ENCODE peak calls at places on chromosomes 16 and 17, in ten cellular contexts. I is AG10803; L is pons; R is stimulated activated CD4-positive, alpha-beta T cell treated with anti-CD3 and anti-CD28 coated beads, Interleukin-4, amount 100 ng/mL, for 1 hour; K is skeletal muscle cell; U is T-helper 17 cell; O is GM12891; A is left ventricle myocardium inferior; X is activated T-helper 1 cell treated with Interleukin-2 at 50 U/mL for 16 hours; Z is NAMALWA. Q is an unnamed sample.
A peak's percentile ranks its signal among the peaks of the same experiment; 100 is the strongest.

GRCh38 chr17:80827646-80828643 is 163.7 kb upstream of the CHMP6 start:
- DNase-seq in I (no peak), L (no peak), R (peak; percentile 0), K (no peak), U (peak; percentile 6), O (no peak), A (no peak), X (no peak), Z (no peak), Q (peak; percentile 57)

GRCh38 chr16:66199189-66199588 is 167.3 kb upstream of the CDH5 start:
- DNase-seq in I (peak; percentile 69), L (no peak), R (no peak), K (no peak), U (no peak), O (no peak), A (no peak), X (no peak), Z (no peak), Q (no peak)

GRCh38 chr16:22183901-22184614 is 21.8 kb downstream of the SDR42E2 start:
- DNase-seq in I (no peak), L (no peak), R (no peak), K (no peak), U (no peak), O (no peak), A (no peak), X (no peak), Z (peak; percentile 61), Q (no peak)

GRCh38 chr17:2042355-2042929 is 620 bp downstream of the OVCA2 start:
- DNase-seq in I (no peak), L (no peak), R (no peak), K (no peak), U (no peak), O (no peak), A (no peak), X (no peak), Z (no peak), Q (no peak)

GRCh38 chr16:13959626-13960025 is 39.7 kb downstream of the ERCC4 start:
- DNase-seq in I (no peak), L (no peak), R (no peak), K (no peak), U (no peak), O (no peak), A (no peak), X (no peak), Z (no peak), Q (no peak)

GRCh38 chr17:79809530-79810137 is 12.8 kb upstream of the CBX8 start:
- DNase-seq in I (no peak), L (no peak), R (no peak), K (no peak), U (no peak), O (no peak), A (no peak), X (no peak), Z (no peak), Q (no peak)

GRCh38 chr17:18184143-18185007 is 747 bp downstream of the ALKBH5 start:
- DNase-seq in I (peak; percentile 42), L (peak; percentile 36), R (peak; percentile 73), K (no peak), U (peak; percentile 67), O (peak; percentile 37), A (peak; percentile 45), X (peak; percentile 53), Z (peak; percentile 53), Q (no peak)

GRCh38 chr17:48107137-48108055 is at the start of gene SNX11:
- DNase-seq in I (peak; percentile 70), L (peak; percentile 90), R (peak; percentile 95), K (peak; percentile 45), U (peak; percentile 96), O (peak; percentile 68), A (peak; percentile 91), X (peak; percentile 88), Z (peak; percentile 92), Q (peak; percentile 76)

GRCh38 chr16:11497329-11497805 is 89.4 kb downstream of the LITAF start:
- DNase-seq in I (peak; percentile 76), L (peak; percentile 97), R (no peak), K (no peak), U (no peak), O (no peak), A (peak; percentile 89), X (no peak), Z (peak; percentile 40), Q (no peak)

GRCh38 chr16:2015117-2015946 is 4.3 kb upstream of the NPW start:
- DNase-seq in I (no peak), L (no peak), R (no peak), K (no peak), U (no peak), O (no peak), A (no peak), X (no peak), Z (no peak), Q (no peak)

GRCh38 chr17:51029568-51030463 is 90.9 kb downstream of the SPAG9 start:
- DNase-seq in I (peak; percentile 44), L (peak; percentile 21), R (no peak), K (no peak), U (no peak), O (no peak), A (no peak), X (no peak), Z (peak; percentile 55), Q (no peak)

GRCh38 chr17:75757086-75757681 is 7.8 kb downstream of the GALK1 start:
- DNase-seq in I (no peak), L (no peak), R (no peak), K (no peak), U (no peak), O (no peak), A (no peak), X (no peak), Z (no peak), Q (no peak)

GRCh38 chr16:4053663-4054479 is 62.4 kb downstream of the ADCY9 start:
- DNase-seq in I (peak; percentile 99), L (peak; percentile 9), R (no peak), K (no peak), U (no peak), O (no peak), A (peak; percentile 71), X (no peak), Z (no peak), Q (no peak)

GRCh38 chr17:64128787-64129514 is 993 bp downstream of the ERN1 start:
- DNase-seq in I (peak; percentile 53), L (no peak), R (no peak), K (no peak), U (no peak), O (no peak), A (no peak), X (no peak), Z (peak; percentile 60), Q (no peak)

GRCh38 chr17:79799538-79800324 is 2.9 kb upstream of the CBX8 start:
- DNase-seq in I (no peak), L (no peak), R (no peak), K (no peak), U (no peak), O (no peak), A (no peak), X (no peak), Z (no peak), Q (no peak)

GRCh38 chr17:74453665-74454196 is 12.7 kb upstream of the CD300A start:
- DNase-seq in I (no peak), L (no peak), R (no peak), K (no peak), U (peak; percentile 57), O (peak; percentile 99), A (no peak), X (peak; percentile 50), Z (peak; percentile 80), Q (no peak)

GRCh38 chr17:12282056-12282455 is 261.4 kb downstream of the MAP2K4 start:
- DNase-seq in I (peak; percentile 36), L (no peak), R (no peak), K (peak; percentile 14), U (no peak), O (no peak), A (no peak), X (no peak), Z (no peak), Q (no peak)

GRCh38 chr17:56629450-56630187 is 36.1 kb downstream of the NOG start:
- DNase-seq in I (peak; percentile 42), L (no peak), R (no peak), K (no peak), U (no peak), O (no peak), A (no peak), X (no peak), Z (peak; percentile 28), Q (peak; percentile 47)

GRCh38 chr16:77788196-77789084 is at the start of gene VAT1L:
- DNase-seq in I (peak; percentile 53), L (peak; percentile 43), R (no peak), K (no peak), U (no peak), O (peak; percentile 29), A (peak; percentile 19), X (no peak), Z (no peak), Q (no peak)

GRCh38 chr17:75645889-75646625 is 12.8 kb downstream of the SMIM5 start:
- DNase-seq in I (no peak), L (peak; percentile 97), R (no peak), K (no peak), U (no peak), O (peak; percentile 49), A (no peak), X (no peak), Z (no peak), Q (no peak)

GRCh38 chr17:66848496-66848895 is 13.6 kb downstream of the CACNG5 start:
- DNase-seq in I (no peak), L (no peak), R (no peak), K (no peak), U (no peak), O (no peak), A (no peak), X (no peak), Z (no peak), Q (no peak)

Q was measured in iPS DF 19.7.